ENCODE peak calls at places on chromosomes 4 and X, in five cellular contexts. V, Z, M, D and N are unnamed samples.

GRCh38 chr4:138707746-138708145 is 307.8 kb upstream of the NOCT start:
- DNase-seq in M (no peak), D (no peak), V (no peak), Z (no peak), N (no peak)

GRCh38 chrX:101347859-101348451 is 587 bp downstream of the TIMM8A start:
- DNase-seq in Z (no peak), D (peak; percentile 18), M (peak; percentile 11), V (peak; percentile 34), N (no peak)

GRCh38 chrX:153469811-153470410 is 465 bp downstream of the HAUS7 start:
- DNase-seq in D (no peak), Z (peak; percentile 43), M (no peak), V (peak; percentile 33), N (no peak)

GRCh38 chrX:11143931-11144678 is 33.0 kb downstream of the HCCS start:
- DNase-seq in Z (peak; percentile 83), V (peak; percentile 87), D (peak; percentile 43), M (peak; percentile 69), N (peak; percentile 35)

GRCh38 chrX:13398073-13398823 is 78.4 kb upstream of the ATXN3L start:
- DNase-seq in D (no peak), Z (no peak), M (peak; percentile 43), V (peak; percentile 98), N (peak; percentile 99)

GRCh38 chr4:95672811-95673210 is 124.0 kb upstream of the UNC5C start:
- DNase-seq in D (no peak), V (no peak), M (no peak), Z (no peak), N (no peak)

GRCh38 chr4:74311696-74312313 is 3.5 kb downstream of the EPGN start:
- DNase-seq in D (no peak), Z (peak; percentile 70), M (peak; percentile 28), V (peak; percentile 84), N (no peak)

GRCh38 chr4:72446353-72447055 is 122.5 kb downstream of the ADAMTS3 start:
- DNase-seq in V (no peak), M (no peak), D (no peak), Z (no peak), N (no peak)

GRCh38 chr4:103786014-103786413 is 66.2 kb upstream of the TACR3 start:
- DNase-seq in D (no peak), M (no peak), Z (peak; percentile 80), V (peak; percentile 20), N (no peak)

GRCh38 chr4:40254961-40255721 is 58.3 kb downstream of the RHOH start:
- DNase-seq in V (peak; percentile 70), Z (no peak), M (no peak), D (no peak), N (peak; percentile 10)

GRCh38 chrX:53831662-53832635 is 145.4 kb upstream of the HUWE1 start:
- DNase-seq in V (peak; percentile 53), M (peak; percentile 40), D (no peak), Z (peak; percentile 54), N (no peak)

GRCh38 chr4:181753189-181753588 is 490.0 kb upstream of the TENM3 start:
- DNase-seq in D (no peak), M (no peak), V (no peak), Z (no peak), N (no peak)

GRCh38 chr4:48109413-48110263 is 24.4 kb downstream of the TXK start:
- DNase-seq in V (peak; percentile 74), M (no peak), D (no peak), Z (peak; percentile 71), N (peak; percentile 34)

GRCh38 chr4:30726090-30726668 is 6.0 kb downstream of the PCDH7 start:
- DNase-seq in Z (no peak), V (no peak), M (no peak), D (no peak), N (no peak)

GRCh38 chr4:99403380-99404194 is 31.6 kb downstream of the ADH7 start:
- DNase-seq in D (no peak), Z (peak; percentile 41), V (peak; percentile 87), M (no peak), N (no peak)

GRCh38 chr4:39559641-39560040 is 32.4 kb upstream of the UGDH start:
- DNase-seq in M (no peak), D (no peak), Z (no peak), V (no peak), N (no peak)

GRCh38 chr4:42310343-42310742 is 86.9 kb upstream of the SHISA3 start:
- DNase-seq in Z (peak; percentile 26), M (no peak), D (no peak), V (no peak), N (no peak)

GRCh38 chrX:107506596-107507031 is 57.2 kb downstream of the FRMPD3 start:
- DNase-seq in D (no peak), Z (no peak), M (no peak), V (no peak), N (no peak)

GRCh38 chr4:71648923-71649322 is 135.0 kb downstream of the GC start:
- DNase-seq in M (no peak), Z (no peak), D (no peak), V (no peak), N (no peak)

GRCh38 chr4:68038272-68038671 is 75.0 kb upstream of the TMPRSS11A start:
- DNase-seq in Z (no peak), D (no peak), V (no peak), M (no peak), N (no peak)

GRCh38 chr4:182978152-182978827 is 61.1 kb upstream of the DCTD start:
- DNase-seq in Z (peak; percentile 82), M (no peak), D (no peak), V (peak; percentile 67), N (peak; percentile 12)

GRCh38 chrX:40403757-40404156 is 177.0 kb upstream of the ATP6AP2 start:
- DNase-seq in D (no peak), M (no peak), V (no peak), Z (no peak), N (no peak)

GRCh38 chr4:79445371-79445781 is 37.3 kb upstream of the GK2 start:
- DNase-seq in V (no peak), D (no peak), M (no peak), Z (no peak), N (no peak)

GRCh38 chrX:53561912-53562311 is 124.6 kb downstream of the HUWE1 start:
- DNase-seq in Z (no peak), D (no peak), M (no peak), V (no peak), N (no peak)

GRCh38 chr4:13289391-13289790 is 194.7 kb downstream of the RAB28 start:
- DNase-seq in Z (no peak), V (peak; percentile 85), M (no peak), D (no peak), N (no peak)

GRCh38 chr4:105133976-105134375 is 12.7 kb upstream of the TET2 start:
- DNase-seq in Z (no peak), D (no peak), V (no peak), M (no peak), N (no peak)

GRCh38 chr4:16914208-16914607 is 15.8 kb upstream of the LDB2 start:
- DNase-seq in Z (peak; percentile 38), M (no peak), D (no peak), V (peak; percentile 48), N (no peak)

GRCh38 chrX:130174051-130174704 is 2.4 kb downstream of the RAB33A start:
- DNase-seq in Z (no peak), M (no peak), V (peak; percentile 55), D (peak; percentile 22), N (no peak)

GRCh38 chr4:110163327-110164070 is 34.9 kb downstream of the ELOVL6 start:
- DNase-seq in M (no peak), V (peak; percentile 80), D (no peak), Z (no peak), N (no peak)

DNA sequence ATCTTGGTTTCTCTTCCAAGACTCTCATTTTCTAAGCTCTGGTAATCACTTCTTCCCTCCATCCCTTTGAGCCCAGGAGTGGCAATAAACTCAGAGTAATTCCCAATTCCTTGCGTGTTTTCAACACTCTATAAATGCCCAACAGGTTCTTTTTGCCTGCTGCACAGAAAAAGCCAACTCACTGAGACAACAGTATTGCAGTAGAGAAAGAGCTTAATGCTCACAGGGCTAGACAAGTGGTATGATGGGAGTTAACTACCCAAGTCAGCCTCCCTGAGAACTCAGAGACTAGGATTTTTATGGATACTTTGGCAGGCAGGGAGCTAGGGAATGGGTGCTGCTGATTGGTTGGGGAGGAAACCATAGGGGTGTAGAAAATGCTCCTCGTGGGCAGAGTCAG is 103.4 kb downstream of the MTNR1A start:
- DNase-seq in D (no peak), M (no peak), Z (no peak), V (no peak), N (no peak)
- H3K4me3 ChIP-seq in D (no peak overlapping the region), M (no peak overlapping the region), Z (no peak overlapping the region), V (no peak overlapping the region), N (no peak overlapping the region)

GRCh38 chr4:142886566-142886965 is 40.5 kb upstream of the INPP4B start:
- DNase-seq in D (no peak), Z (no peak), V (no peak), M (no peak), N (no peak)

GRCh38 chr4:142881331-142881730 is 35.2 kb upstream of the INPP4B start:
- DNase-seq in M (no peak), Z (no peak), V (no peak), D (no peak), N (no peak)

DNA sequence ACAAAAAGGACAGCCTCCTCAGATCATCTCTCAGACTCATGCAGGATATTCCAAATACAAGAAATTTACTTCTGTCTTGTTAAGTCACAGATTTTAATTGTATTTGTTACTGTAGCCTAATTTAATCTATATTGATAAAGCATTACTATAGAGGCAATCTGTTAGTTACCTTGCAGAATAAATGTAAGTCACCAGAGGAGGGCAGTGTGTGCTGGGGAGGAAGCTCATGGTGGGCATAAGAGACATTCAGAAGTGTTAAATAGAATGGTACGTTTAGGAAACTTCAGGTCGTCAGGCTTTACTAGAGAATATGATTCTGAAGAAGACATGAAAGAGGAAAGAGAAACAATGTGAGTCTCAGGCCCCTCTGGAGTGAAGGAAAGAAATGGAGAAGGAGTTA is 37.3 kb upstream of the INPP4B start:
- DNase-seq in D (no peak), Z (peak; percentile 15), M (no peak), V (peak; percentile 28), N (no peak)
- TF ChIP-seq CTCF in D (peak; percentile 34), Z (no peak), M (no peak), V (peak; percentile 47), N (peak; percentile 37)

GRCh38 chrX:137031039-137031438 is 2.8 kb downstream of the GPR101 start:
- DNase-seq in Z (no peak), V (no peak), M (no peak), D (no peak), N (no peak)
- H3K4me3 ChIP-seq in Z (no peak overlapping the region), V (no peak overlapping the region), M (no peak overlapping the region), D (no peak overlapping the region), N (no peak overlapping the region)

GRCh38 chr4:37422638-37423037 is 178.1 kb downstream of the NWD2 start:
- DNase-seq in M (no peak), D (no peak), Z (no peak), V (no peak), N (no peak)
- TF ChIP-seq CTCF in M (no peak), D (no peak), Z (no peak), V (no peak), N (no peak)

DNA sequence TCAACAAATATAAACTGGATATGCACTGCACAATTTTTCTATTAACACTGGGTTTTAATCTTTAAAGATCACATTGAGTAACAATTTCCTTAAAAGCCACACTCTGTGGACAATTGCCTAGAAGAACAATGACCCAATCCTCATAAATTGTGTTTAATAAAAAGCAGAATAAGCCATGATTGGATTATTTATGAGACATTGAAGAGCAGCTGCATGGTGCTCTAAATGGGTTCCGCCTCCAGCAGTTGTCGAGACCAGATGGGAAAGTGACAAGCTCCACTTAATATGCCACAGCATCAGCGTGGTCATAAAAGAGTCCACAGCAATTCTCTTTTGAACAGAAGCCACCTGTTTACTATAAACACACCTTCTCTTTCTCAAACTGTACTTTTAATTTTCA is 635.2 kb upstream of the FRG1 start:
- DNase-seq in M (no peak), V (no peak), Z (no peak), D (no peak), N (no peak)
- H3K4me3 ChIP-seq in M (no peak overlapping the region), V (no peak overlapping the region), Z (no peak overlapping the region), D (no peak overlapping the region), N (no peak overlapping the region)